ENCODE peak calls at places on chromosomes 2 and 18, in five cellular contexts. R is hepatocyte, X is SK-N-SH, U is neural progenitor cell, L is PC-3. Z is an unnamed sample.

GRCh38 chr2:53381271-53381670 is 386.3 kb upstream of the CHAC2 start:
- DNase-seq in R (peak; percentile 4), X (no peak), U (no peak), L (no peak), Z (no peak)

GRCh38 chr2:72172478-72172877 is 24.8 kb upstream of the CYP26B1 start:
- DNase-seq in R (no peak), X (no peak), U (no peak), L (no peak), Z (no peak)

GRCh38 chr2:176088048-176088936 is 4.2 kb upstream of the HOXD13 start:
- DNase-seq in R (peak; percentile 76), X (peak; percentile 86), U (peak; percentile 76), L (peak; percentile 61), Z (peak; percentile 85)

GRCh38 chr2:175436076-175436475 is 254.6 kb upstream of the ATP5MC3 start:
- DNase-seq in R (no peak), X (no peak), U (no peak), L (no peak), Z (no peak)

GRCh38 chr2:96533292-96534073 is 3.1 kb upstream of the ARID5A start:
- DNase-seq in R (no peak), X (no peak), U (no peak), L (peak; percentile 56), Z (peak; percentile 93)

GRCh38 chr18:12595571-12596255 is 62.2 kb downstream of the SPIRE1 start:
- DNase-seq in R (no peak), X (no peak), U (no peak), L (no peak), Z (no peak)

GRCh38 chr2:127561371-127561770 is 25.9 kb downstream of the MYO7B start:
- DNase-seq in R (no peak), X (no peak), U (no peak), L (no peak), Z (no peak)

GRCh38 chr2:239959059-239959971 is 65.8 kb downstream of the NDUFA10 start:
- DNase-seq in R (no peak), X (no peak), U (no peak), L (no peak), Z (peak; percentile 16)

GRCh38 chr2:107036293-107036692 is 150.3 kb upstream of the ST6GAL2 start:
- DNase-seq in R (no peak), X (no peak), U (no peak), L (no peak), Z (no peak)

GRCh38 chr2:200159366-200159720 is 147.2 kb upstream of the SPATS2L start:
- DNase-seq in R (peak; percentile 26), X (no peak), U (no peak), L (peak; percentile 11), Z (no peak)

DNA sequence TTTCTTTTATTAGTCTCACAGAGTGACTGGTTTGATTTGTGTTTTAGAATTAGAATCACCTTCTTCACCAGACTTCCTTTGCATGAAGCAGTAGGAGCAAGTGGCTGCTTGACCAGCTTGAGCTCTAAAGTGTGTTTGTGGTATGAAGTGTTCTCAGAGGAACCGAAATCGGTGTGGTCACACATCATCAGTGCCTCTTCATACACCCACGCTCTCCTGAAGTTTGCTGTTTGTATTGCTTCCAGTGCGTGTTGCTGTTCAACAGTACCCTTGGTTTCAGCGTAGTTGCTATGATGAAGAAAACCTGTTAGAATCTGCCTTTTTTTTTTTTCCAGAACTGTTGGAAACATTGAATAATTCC is 77.9 kb downstream of the LIMS1 start:
- DNase-seq in R (no peak), X (no peak), U (no peak), L (no peak), Z (no peak)
- TF ChIP-seq EZH2phosphoT487 in R (no peak), X (no peak), U (no peak), L (no peak), Z (no peak)

DNA sequence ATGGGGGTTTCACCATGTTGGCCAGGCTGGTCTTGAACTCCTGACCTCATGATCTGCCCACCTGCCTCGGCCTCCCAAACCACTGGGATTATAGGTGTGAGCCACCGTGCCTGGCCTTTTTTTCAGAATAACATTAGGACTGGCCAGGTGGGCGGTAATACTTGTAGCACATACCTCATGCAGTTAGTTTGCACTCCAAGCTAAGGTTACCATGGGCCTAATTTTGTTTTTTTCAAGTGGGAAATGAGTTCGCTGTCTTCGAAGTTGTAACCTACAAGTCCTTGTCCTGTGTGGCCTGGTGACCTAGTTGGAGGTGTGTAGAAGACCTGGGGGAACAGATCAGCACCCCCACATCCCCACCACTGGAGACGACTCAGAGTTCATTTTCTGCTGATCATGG is 74.8 kb downstream of the LYPD1 start:
- DNase-seq in R (no peak), X (no peak), U (no peak), L (no peak), Z (no peak)
- H3K27ac ChIP-seq in R (no peak overlapping the region), X (no peak overlapping the region), U (no peak overlapping the region), L (no peak overlapping the region), Z (no peak overlapping the region)

GRCh38 chr2:25292408-25292807 is 49.3 kb downstream of the DNMT3A start:
- DNase-seq in R (no peak), X (no peak), U (no peak), L (no peak), Z (no peak)

GRCh38 chr2:25293145-25293544 is 48.6 kb downstream of the DNMT3A start:
- DNase-seq in R (no peak), X (no peak), U (no peak), L (no peak), Z (no peak)

GRCh38 chr2:25293958-25294513 is 47.7 kb downstream of the DNMT3A start:
- DNase-seq in R (no peak), X (no peak), U (no peak), L (no peak), Z (no peak)

GRCh38 chr2:25294573-25295462 is 46.9 kb downstream of the DNMT3A start:
- DNase-seq in R (no peak), X (peak; percentile 95), U (no peak), L (peak; percentile 51), Z (peak; percentile 51)

GRCh38 chr2:25290811-25291510 is 50.8 kb downstream of the DNMT3A start:
- DNase-seq in R (no peak), X (peak; percentile 98), U (no peak), L (no peak), Z (no peak)
- TF ChIP-seq EZH2phosphoT487 in R (no peak), X (no peak), U (no peak), L (no peak), Z (no peak)

DNA sequence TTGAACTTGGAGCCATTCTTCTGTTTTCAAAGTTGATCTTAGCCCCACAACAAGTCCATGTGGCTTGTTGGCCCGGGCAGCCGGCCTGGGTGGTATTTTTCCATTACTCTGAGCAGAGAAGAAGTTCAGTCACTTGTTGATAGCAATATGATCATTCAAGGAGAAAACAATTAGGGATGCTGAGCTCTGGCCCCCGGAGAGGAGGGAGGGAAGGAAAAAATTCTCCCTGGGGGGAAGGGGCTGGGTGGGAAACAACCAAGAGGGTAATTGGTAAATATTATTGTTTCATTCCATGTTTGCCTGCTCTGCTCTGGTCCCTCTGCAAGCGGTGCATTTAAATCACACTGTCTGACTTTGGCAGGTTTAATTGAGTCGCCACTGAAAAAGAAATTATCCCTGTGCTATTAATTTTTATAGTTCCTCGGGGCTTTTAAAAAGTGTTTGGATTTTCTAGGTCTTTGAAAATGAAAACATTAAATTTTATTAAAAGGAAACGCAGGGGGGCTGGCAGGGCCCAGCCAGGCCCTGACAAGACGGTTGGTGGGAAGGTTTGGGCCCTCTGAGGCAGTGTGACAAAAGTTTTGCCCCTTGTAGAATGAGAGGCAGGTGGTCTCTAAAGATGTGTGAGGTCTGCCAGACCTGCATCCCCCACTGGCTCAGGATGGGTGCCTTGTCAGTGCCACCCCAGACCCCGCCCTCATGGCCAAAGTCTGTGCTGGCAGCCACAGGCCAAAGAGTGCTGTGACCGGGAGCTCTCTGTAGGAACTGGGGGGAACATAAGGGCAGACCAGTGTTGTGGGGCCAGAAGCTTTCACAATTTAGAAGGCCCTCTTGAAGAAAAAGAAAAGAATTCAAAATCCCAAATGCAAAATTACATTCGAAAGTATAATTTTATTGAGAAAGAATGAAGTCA is 52.5 kb upstream of the SLC14A2 start:
- DNase-seq in R (peak; percentile 25), X (no peak), U (no peak), L (no peak), Z (no peak)
- H3K27ac ChIP-seq in R (peak overlapping the region; percentile 83), X (no peak overlapping the region), U (no peak overlapping the region), L (no peak overlapping the region), Z (no peak overlapping the region)

GRCh38 chr18:59837586-59837985 is 62.2 kb upstream of the PMAIP1 start:
- DNase-seq in R (peak; percentile 72), X (peak; percentile 64), U (peak; percentile 71), L (peak; percentile 88), Z (peak; percentile 75)
- TF ChIP-seq EZH2phosphoT487 in R (no peak), X (no peak), U (no peak), L (no peak), Z (no peak)

GRCh38 chr18:24683965-24684364 is 223.5 kb downstream of the HRH4 start:
- DNase-seq in R (no peak), X (no peak), U (no peak), L (peak; percentile 11), Z (peak; percentile 23)
- H3K27ac ChIP-seq in R (no peak overlapping the region), X (no peak overlapping the region), U (no peak overlapping the region), L (no peak overlapping the region), Z (no peak overlapping the region)

DNA sequence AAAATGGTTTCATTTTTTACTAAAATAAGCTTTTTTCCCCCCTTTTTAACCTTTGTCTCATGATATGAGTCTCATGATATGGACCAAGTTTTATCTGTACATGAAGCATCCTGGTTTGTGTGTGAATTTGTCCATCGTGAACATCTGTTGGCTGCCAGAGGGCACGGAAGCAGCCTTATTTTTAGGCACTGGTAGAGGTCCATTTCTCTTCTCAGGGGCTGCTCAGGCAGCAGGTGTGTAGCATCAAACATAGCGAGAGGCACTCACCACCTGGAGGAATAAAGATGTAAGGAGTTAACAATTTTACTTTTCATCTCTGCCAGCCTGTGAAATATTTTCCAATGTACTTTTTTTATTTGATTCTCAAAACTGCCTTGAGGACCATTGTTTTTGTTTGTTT is 134.5 kb downstream of the RHBDD1 start:
- DNase-seq in R (no peak), X (no peak), U (no peak), L (no peak), Z (peak; percentile 15)
- TF ChIP-seq EZH2phosphoT487 in R (no peak), X (no peak), U (no peak), L (no peak), Z (no peak)

GRCh38 chr2:14634223-14634884 is 1.8 kb downstream of the LRATD1 start:
- DNase-seq in R (peak; percentile 91), X (peak; percentile 94), U (peak; percentile 91), L (peak; percentile 91), Z (peak; percentile 92)
- H3K27ac ChIP-seq in R (peak overlapping the region; percentile 70), X (no peak overlapping the region), U (no peak overlapping the region), L (peak overlapping the region; percentile 84), Z (no peak overlapping the region)

Z was measured in GM23248.